ENCODE peak calls at places on chromosome 5, in eight cellular contexts. F is skeletal muscle cell; I is memory B cell; T is stimulated activated CD8-positive, alpha-beta memory T cell treated with anti-CD3 and anti-CD28 coated beads, Interleukin-15, amount 100 ng/mL, for 4 hours; J is lung microvascular endothelial cell; N is NAMALWA; W is fibroblast of pulmonary artery; Y is osteocyte. A is an unnamed sample.

GRCh38 chr5:41508186-41508585 is 2.2 kb downstream of the PLCXD3 start:
- DNase-seq in F (no peak), J (no peak), Y (no peak), I (no peak), T (no peak), W (no peak), N (no peak), A (no peak)

GRCh38 chr5:170267431-170268152 is 30.0 kb downstream of the LCP2 start:
- DNase-seq in F (peak; percentile 29), N (peak; percentile 84), I (peak; percentile 73), Y (no peak), W (peak; percentile 80), T (no peak), J (peak; percentile 83), A (no peak)

GRCh38 chr5:178113141-178113787 is at the start of gene N4BP3:
- DNase-seq in J (peak; percentile 70), F (no peak), W (peak; percentile 36), N (peak; percentile 91), Y (no peak), T (peak; percentile 78), I (peak; percentile 80), A (no peak)

GRCh38 chr5:62029303-62029702 is 276.7 kb upstream of the KIF2A start:
- DNase-seq in T (no peak), N (no peak), J (no peak), W (no peak), F (peak; percentile 11), Y (no peak), I (no peak), A (no peak)

GRCh38 chr5:141870871-141871270 is 7.3 kb downstream of the PCDH1 start:
- DNase-seq in W (no peak), J (no peak), F (no peak), Y (no peak), T (no peak), N (no peak), I (no peak), A (no peak)

GRCh38 chr5:146342882-146343865 is 4.5 kb downstream of the POU4F3 start:
- DNase-seq in T (no peak), I (no peak), J (no peak), Y (no peak), W (no peak), F (no peak), N (no peak), A (no peak)

GRCh38 chr5:111061618-111062017 is 9.9 kb upstream of the TSLP start:
- DNase-seq in F (no peak), J (no peak), T (no peak), N (no peak), Y (no peak), W (no peak), I (no peak), A (no peak)

GRCh38 chr5:160020969-160021368 is 12.0 kb downstream of the TTC1 start:
- DNase-seq in I (no peak), Y (no peak), T (no peak), N (no peak), F (no peak), J (peak; percentile 84), W (peak; percentile 26), A (no peak)

GRCh38 chr5:56233230-56233629 is at the start of gene ANKRD55:
- DNase-seq in J (peak; percentile 42), F (no peak), T (no peak), I (no peak), Y (no peak), N (no peak), W (no peak), A (peak; percentile 4)